ENCODE peak calls at places on chromosomes 1 and 21, in six cellular contexts. A is cardiac fibroblast, B is OCI-LY7, V is cardiac muscle cell, U is transverse colon, J is IMR-90. S is an unnamed sample.

GRCh38 chr1:222547944-222548671 is at the start of gene HHIPL2:
- DNase-seq in A (peak), B (no peak), V (peak), U (no peak), J (no peak), S (no peak)

GRCh38 chr1:160971618-160972056 is 17.0 kb upstream of the ITLN2 start:
- DNase-seq in A (no peak), B (no peak), V (no peak), U (no peak), J (no peak), S (no peak)

GRCh38 chr1:165863346-165863745 is 35.9 kb downstream of the UCK2 start:
- DNase-seq in A (no peak), B (no peak), V (no peak), U (no peak), J (no peak), S (no peak)

GRCh38 chr1:91843843-91844242 is 42.1 kb downstream of the TGFBR3 start:
- DNase-seq in A (no peak), B (no peak), V (no peak), U (no peak), J (no peak), S (no peak)

GRCh38 chr21:28084951-28085350 is 907.7 kb downstream of the LTN1 start:
- DNase-seq in A (no peak), B (no peak), V (no peak), U (no peak), J (no peak), S (no peak)

GRCh38 chr1:77590653-77591052 is 91.8 kb downstream of the ZZZ3 start:
- DNase-seq in A (no peak), B (no peak), V (no peak), U (no peak), J (no peak), S (no peak)

GRCh38 chr1:115300087-115300856 is 37.8 kb downstream of the NGF start:
- DNase-seq in A (no peak), B (peak), V (no peak), U (no peak), J (peak), S (no peak)

GRCh38 chr21:33152228-33153130 is 77.3 kb upstream of the IFNAR2 start:
- DNase-seq in A (no peak), B (no peak), V (no peak), U (no peak), J (no peak), S (no peak)

GRCh38 chr1:79549191-79549590 is 542.7 kb upstream of the ADGRL4 start:
- DNase-seq in A (no peak), B (no peak), V (no peak), U (no peak), J (no peak), S (no peak)

GRCh38 chr1:47627471-47628370 is 189.9 kb downstream of the FOXD2 start:
- DNase-seq in A (no peak), B (no peak), V (no peak), U (no peak), J (no peak), S (no peak)

GRCh38 chr1:220689696-220690095 is 467 bp upstream of the C1orf115 start:
- DNase-seq in A (no peak), B (no peak), V (no peak), U (no peak), J (no peak), S (no peak)

GRCh38 chr1:204289280-204289679 is 70.4 kb downstream of the PLEKHA6 start:
- DNase-seq in A (no peak), B (no peak), V (no peak), U (no peak), J (no peak), S (no peak)

GRCh38 chr21:21238882-21239400 is 240.7 kb downstream of the NCAM2 start:
- DNase-seq in A (no peak), B (no peak), V (no peak), U (no peak), J (peak), S (no peak)

GRCh38 chr1:25690396-25690956 is 73.9 kb downstream of the MAN1C1 start:
- DNase-seq in A (no peak), B (no peak), V (no peak), U (no peak), J (no peak), S (no peak)

GRCh38 chr1:201171063-201172036 is 17.1 kb upstream of the TMEM9 start:
- DNase-seq in A (peak), B (no peak), V (peak), U (peak), J (peak), S (peak)

GRCh38 chr1:82007804-82008203 is 207.1 kb downstream of the ADGRL2 start:
- DNase-seq in A (no peak), B (no peak), V (no peak), U (no peak), J (no peak), S (no peak)

GRCh38 chr21:41726970-41727783 is 39.7 kb downstream of the RIPK4 start:
- DNase-seq in A (peak), B (no peak), V (peak), U (no peak), J (peak), S (no peak)

GRCh38 chr1:116891396-116892072 is 18.2 kb upstream of the PTGFRN start:
- DNase-seq in A (no peak), B (no peak), V (no peak), U (no peak), J (no peak), S (no peak)

GRCh38 chr1:146036241-146036989 is 14.9 kb upstream of the HJV start:
- DNase-seq in A (no peak), B (peak), V (no peak), U (no peak), J (no peak), S (no peak)

GRCh38 chr1:111976332-111976731 is 13.1 kb downstream of the KCND3 start:
- DNase-seq in A (no peak), B (no peak), V (no peak), U (no peak), J (no peak), S (no peak)

GRCh38 chr21:15820857-15821256 is 91.1 kb downstream of the USP25 start:
- DNase-seq in A (no peak), B (no peak), V (no peak), U (no peak), J (peak), S (no peak)

GRCh38 chr1:244675167-244675566 is 22.2 kb downstream of the DESI2 start:
- DNase-seq in A (no peak), B (no peak), V (no peak), U (no peak), J (no peak), S (no peak)

GRCh38 chr1:33065301-33065700 is 15.7 kb upstream of the AZIN2 start:
- DNase-seq in A (no peak), B (no peak), V (no peak), U (no peak), J (no peak), S (no peak)

GRCh38 chr1:26541816-26542711 is 12.5 kb downstream of the RPS6KA1 start:
- DNase-seq in A (peak), B (peak), V (peak), U (peak), J (peak), S (peak)

GRCh38 chr1:39105061-39105840 is 79.1 kb downstream of the NDUFS5 start:
- DNase-seq in A (peak), B (peak), V (peak), U (peak), J (peak), S (peak)

GRCh38 chr1:224183591-224184312 is 712 bp downstream of the DEGS1 start:
- DNase-seq in A (peak), B (peak), V (peak), U (peak), J (peak), S (peak)

GRCh38 chr1:201136696-201137392 is 9.9 kb upstream of the ASCL5 start:
- DNase-seq in A (no peak), B (no peak), V (no peak), U (no peak), J (no peak), S (no peak)

GRCh38 chr1:183942933-183943693 is 94.4 kb downstream of the COLGALT2 start:
- DNase-seq in A (peak), B (no peak), V (peak), U (no peak), J (peak), S (no peak)

GRCh38 chr1:118902299-118903270 is 85.6 kb downstream of the TBX15 start:
- DNase-seq in A (no peak), B (no peak), V (no peak), U (no peak), J (no peak), S (no peak)

GRCh38 chr1:83593073-83593472 is 405.9 kb downstream of the TTLL7 start:
- DNase-seq in A (no peak), B (peak), V (no peak), U (no peak), J (no peak), S (no peak)

GRCh38 chr1:147647796-147648633 is 22.3 kb downstream of the ACP6 start:
- DNase-seq in A (no peak), B (no peak), V (no peak), U (peak), J (no peak), S (no peak)

GRCh38 chr1:203046984-203047630 is 20.8 kb downstream of the PPFIA4 start:
- DNase-seq in A (peak), B (no peak), V (peak), U (no peak), J (peak), S (no peak)

DNA sequence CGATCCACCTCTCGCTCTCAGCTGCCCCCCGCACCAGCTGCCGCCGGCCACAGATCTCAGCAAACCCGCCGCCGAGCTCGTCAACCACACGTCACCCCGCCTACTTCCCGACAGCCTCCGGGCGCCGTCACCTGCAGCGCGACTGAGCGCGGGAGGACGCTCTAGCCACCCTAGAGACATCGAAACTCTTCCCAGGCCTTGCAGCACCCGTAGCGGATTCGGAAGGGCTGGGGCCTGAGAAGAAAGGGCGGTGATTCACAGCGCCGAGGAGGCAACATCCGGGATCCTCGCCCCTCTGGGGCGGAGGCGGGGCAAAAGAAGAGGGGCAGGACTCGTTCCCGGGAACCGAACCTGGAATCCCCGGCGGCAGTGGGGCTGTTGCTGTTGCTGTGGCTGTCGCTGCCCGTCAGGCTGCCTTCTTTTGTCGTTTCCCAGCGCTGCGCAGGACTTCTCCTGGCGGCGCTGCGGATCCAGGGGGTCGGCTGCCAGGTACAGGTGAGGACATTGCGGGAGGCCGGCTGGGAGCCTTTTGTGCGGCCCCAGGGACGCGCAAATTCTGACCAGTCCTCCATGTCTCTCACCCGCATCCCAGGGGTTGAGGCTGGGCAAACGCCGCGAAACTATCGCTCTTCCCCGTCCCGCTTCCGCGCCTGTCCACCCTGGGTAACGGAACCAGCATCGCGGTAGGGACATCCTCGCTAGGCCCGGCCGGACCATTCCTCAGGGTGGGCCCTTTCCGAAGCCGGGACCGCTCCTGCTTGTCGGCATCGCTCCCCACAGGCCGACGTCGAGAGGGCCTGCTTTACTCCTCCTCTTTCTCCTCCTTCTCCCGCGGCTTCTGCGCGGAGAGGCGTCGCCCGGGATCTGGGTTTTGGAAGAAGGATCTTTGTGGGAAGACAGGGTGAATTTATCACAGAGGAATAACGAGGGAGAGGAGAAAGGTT is at the start of the genes RO60 and UCHL5:
- DNase-seq in A (peak), B (peak), V (peak), U (peak), J (peak), S (peak)
- TF ChIP-seq CTCF in A (no peak), B (no peak), V (no peak), U (no peak), J (no peak), S (peak)

DNA sequence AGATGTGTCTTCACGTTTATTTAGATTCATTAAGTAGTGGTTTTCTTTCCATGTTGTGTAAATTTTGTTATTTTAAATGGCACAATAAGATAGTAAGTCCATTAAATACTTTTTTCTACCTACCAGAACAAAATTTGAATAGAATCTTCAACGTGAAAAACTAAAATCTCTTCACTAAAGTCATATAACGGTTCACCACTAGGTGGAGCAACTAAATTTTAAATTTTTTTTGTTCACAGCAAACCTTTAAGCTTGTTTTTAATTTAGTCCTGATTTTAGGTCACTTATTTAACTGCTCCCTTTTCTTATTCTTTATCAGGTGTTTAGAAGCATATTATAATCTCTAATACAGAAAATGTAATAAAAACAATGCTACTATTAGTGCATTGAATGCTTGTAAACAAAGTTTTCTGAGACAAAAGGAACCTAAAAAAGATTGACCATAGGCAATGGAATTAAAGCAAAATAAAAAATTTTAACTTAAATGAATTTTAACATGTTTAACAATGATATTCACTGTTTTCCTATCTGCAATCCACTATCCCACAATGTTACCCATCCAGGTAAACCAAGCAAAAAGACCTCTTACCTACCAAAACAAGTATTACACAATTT is 28.3 kb upstream of the PKN2 start:
- DNase-seq in A (peak), B (peak), V (peak), U (no peak), J (peak), S (peak)
- TF ChIP-seq CTCF in A (peak), B (peak), V (peak), U (peak), J (peak), S (peak)

GRCh38 chr1:54782156-54782555 is 17.8 kb upstream of the PARS2 start:
- DNase-seq in A (no peak), B (no peak), V (no peak), U (no peak), J (no peak), S (no peak)
- TF ChIP-seq CTCF in A (no peak), B (no peak), V (no peak), U (no peak), J (no peak), S (no peak)

DNA sequence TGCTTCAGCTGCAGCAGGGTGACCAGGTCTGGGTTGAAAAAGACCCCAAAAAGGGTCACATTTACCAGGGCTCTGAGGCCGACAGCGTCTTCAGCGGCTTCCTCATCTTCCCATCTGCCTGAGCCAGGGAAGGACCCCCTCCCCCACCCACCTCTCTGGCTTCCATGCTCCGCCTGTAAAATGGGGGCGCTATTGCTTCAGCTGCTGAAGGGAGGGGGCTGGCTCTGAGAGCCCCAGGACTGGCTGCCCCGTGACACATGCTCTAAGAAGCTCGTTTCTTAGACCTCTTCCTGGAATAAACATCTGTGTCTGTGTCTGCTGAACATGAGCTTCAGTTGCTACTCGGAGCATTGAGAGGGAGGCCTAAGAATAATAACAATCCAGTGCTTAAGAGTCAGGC is 2.9 kb downstream of the C1QA start:
- DNase-seq in A (peak), B (peak), V (peak), U (peak), J (peak), S (no peak)
- TF ChIP-seq CTCF in A (no peak), B (peak), V (peak), U (no peak), J (peak), S (no peak)

DNA sequence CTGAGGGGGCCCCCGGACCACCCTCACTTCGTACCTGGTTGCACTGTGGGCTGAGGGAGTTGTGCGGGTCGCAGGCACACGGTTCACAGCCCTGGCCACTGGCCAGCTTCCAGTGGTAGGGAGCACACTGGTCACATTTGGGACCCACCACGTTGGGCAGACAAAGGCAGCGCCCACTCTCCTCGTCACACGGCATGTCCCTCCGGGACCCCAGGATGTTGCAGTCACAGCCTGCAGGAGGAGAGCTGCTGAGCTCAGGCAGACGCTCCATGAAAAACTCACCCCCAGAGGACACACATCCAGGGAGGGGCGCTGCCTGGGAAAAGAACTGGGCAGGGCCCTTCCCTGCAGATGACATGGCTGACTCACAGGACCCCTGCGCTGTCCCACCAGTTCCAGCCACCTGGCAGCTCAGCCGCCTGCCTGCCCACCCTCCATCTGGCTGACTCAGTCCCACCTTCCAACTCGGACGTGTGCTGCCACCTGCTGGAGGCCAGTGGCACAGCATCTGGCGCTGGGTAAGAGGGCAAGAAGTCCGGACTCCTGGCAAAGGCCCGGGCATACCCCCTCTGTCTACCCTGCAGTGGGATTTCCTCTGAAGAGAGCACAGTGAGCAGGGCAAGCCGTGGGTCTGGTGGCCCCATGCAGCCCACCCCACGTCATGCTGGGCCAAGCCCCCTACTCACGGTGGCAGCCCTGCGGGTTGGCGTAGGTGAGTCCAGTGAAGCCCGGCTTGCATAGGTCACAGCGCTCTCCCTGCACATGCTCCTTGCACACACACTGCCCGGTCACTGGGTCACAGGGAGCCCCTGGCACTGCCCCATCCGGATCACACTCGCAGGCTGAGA is 24.7 kb downstream of the LAMB3 start:
- DNase-seq in A (peak), B (peak), V (peak), U (peak), J (peak), S (peak)
- TF ChIP-seq CTCF in A (peak), B (peak), V (peak), U (peak), J (peak), S (peak)

GRCh38 chr1:68046423-68046822 is 4.0 kb downstream of the DIRAS3 start:
- DNase-seq in A (no peak), B (no peak), V (no peak), U (no peak), J (no peak), S (no peak)

GRCh38 chr1:68047659-68048026 is 2.8 kb downstream of the DIRAS3 start:
- DNase-seq in A (no peak), B (no peak), V (no peak), U (no peak), J (no peak), S (no peak)

GRCh38 chr1:68046885-68047658 is 3.4 kb downstream of the DIRAS3 start:
- DNase-seq in A (no peak), B (no peak), V (no peak), U (no peak), J (no peak), S (no peak)

GRCh38 chr1:68049941-68050878 is at the start of gene DIRAS3:
- DNase-seq in A (peak), B (no peak), V (peak), U (no peak), J (peak), S (no peak)

DNA sequence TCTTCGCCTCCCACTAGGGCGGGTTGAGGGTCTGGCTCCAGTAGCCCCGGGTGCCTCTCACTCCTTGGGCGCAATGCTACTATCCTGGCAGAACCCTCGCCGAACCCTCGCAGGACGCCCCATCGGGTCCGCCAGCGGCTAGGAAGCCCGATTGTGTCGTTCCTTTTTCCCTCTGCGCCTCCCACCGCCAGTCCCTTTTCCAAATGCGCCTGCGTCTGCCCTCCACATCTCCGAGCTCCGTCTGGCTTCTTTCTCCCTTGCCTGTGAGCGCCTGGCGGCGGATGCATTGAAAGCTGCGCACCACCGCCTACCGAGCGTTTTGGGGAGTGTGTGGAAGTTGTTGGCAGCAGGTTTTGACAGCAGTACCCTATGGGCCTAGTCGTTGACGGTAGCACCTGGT is 1.0 kb upstream of the DIRAS3 start:
- DNase-seq in A (peak), B (no peak), V (peak), U (no peak), J (peak), S (no peak)
- TF ChIP-seq CTCF in A (peak), B (no peak), V (peak), U (no peak), J (peak), S (no peak)

S was measured in GM13976.